ENCODE peak calls at places on chromosomes 2 and 18, in nine cellular contexts. One of them, this sample, is unnamed.

GRCh38 chr2:180046776-180047175 is 39.7 kb upstream of the CWC22 start:
- DNase-seq in left ventricle myocardium inferior: no peak
- DNase-seq in mucosa of gallbladder: no peak
- DNase-seq in stimulated activated CD4-positive, alpha-beta T cell treated with anti-CD3 and anti-CD28 coated beads, Interleukin-1b, Interleukin-23, amount 100 ng/mL, for 48 hours: no peak
- DNase-seq in NCI-H510A: no peak
- DNase-seq in NCI-H1092 treated with DMSO at 0.1 percent for 48 hours: no peak
- DNase-seq in activated naive CD8-positive, alpha-beta T cell treated with anti-CD3 and anti-CD28 coated beads, Interleukin-2, amount 50 U/mL, for 16 hours: no peak
- DNase-seq in AG04449: peak; percentile 17
- DNase-seq in effector CD4-positive, alpha-beta T cell: no peak
- DNase-seq in this sample: no peak

GRCh38 chr2:37786854-37787253 is 115.4 kb upstream of the CDC42EP3 start:
- DNase-seq in activated naive CD8-positive, alpha-beta T cell treated with anti-CD3 and anti-CD28 coated beads, Interleukin-2, amount 50 U/mL, for 16 hours: no peak
- DNase-seq in NCI-H510A: peak; percentile 91
- DNase-seq in NCI-H1092 treated with DMSO at 0.1 percent for 48 hours: peak; percentile 79
- DNase-seq in AG04449: no peak
- DNase-seq in effector CD4-positive, alpha-beta T cell: no peak
- DNase-seq in left ventricle myocardium inferior: no peak
- DNase-seq in stimulated activated CD4-positive, alpha-beta T cell treated with anti-CD3 and anti-CD28 coated beads, Interleukin-1b, Interleukin-23, amount 100 ng/mL, for 48 hours: no peak
- DNase-seq in mucosa of gallbladder: peak; percentile 28
- DNase-seq in this sample: no peak

GRCh38 chr2:19826874-19827273 is 74.9 kb downstream of the TTC32 start:
- DNase-seq in NCI-H510A: no peak
- DNase-seq in left ventricle myocardium inferior: no peak
- DNase-seq in effector CD4-positive, alpha-beta T cell: no peak
- DNase-seq in AG04449: no peak
- DNase-seq in mucosa of gallbladder: no peak
- DNase-seq in activated naive CD8-positive, alpha-beta T cell treated with anti-CD3 and anti-CD28 coated beads, Interleukin-2, amount 50 U/mL, for 16 hours: no peak
- DNase-seq in stimulated activated CD4-positive, alpha-beta T cell treated with anti-CD3 and anti-CD28 coated beads, Interleukin-1b, Interleukin-23, amount 100 ng/mL, for 48 hours: no peak
- DNase-seq in NCI-H1092 treated with DMSO at 0.1 percent for 48 hours: no peak
- DNase-seq in this sample: no peak

GRCh38 chr2:107986278-107987217 is at the start of gene SLC5A7:
- DNase-seq in activated naive CD8-positive, alpha-beta T cell treated with anti-CD3 and anti-CD28 coated beads, Interleukin-2, amount 50 U/mL, for 16 hours: no peak
- DNase-seq in effector CD4-positive, alpha-beta T cell: no peak
- DNase-seq in NCI-H510A: no peak
- DNase-seq in left ventricle myocardium inferior: no peak
- DNase-seq in NCI-H1092 treated with DMSO at 0.1 percent for 48 hours: no peak
- DNase-seq in stimulated activated CD4-positive, alpha-beta T cell treated with anti-CD3 and anti-CD28 coated beads, Interleukin-1b, Interleukin-23, amount 100 ng/mL, for 48 hours: no peak
- DNase-seq in mucosa of gallbladder: no peak
- DNase-seq in AG04449: no peak
- DNase-seq in this sample: no peak

GRCh38 chr2:188969236-188970032 is 4.7 kb upstream of the COL3A1 start:
- DNase-seq in left ventricle myocardium inferior: no peak
- DNase-seq in effector CD4-positive, alpha-beta T cell: no peak
- DNase-seq in NCI-H1092 treated with DMSO at 0.1 percent for 48 hours: no peak
- DNase-seq in NCI-H510A: no peak
- DNase-seq in activated naive CD8-positive, alpha-beta T cell treated with anti-CD3 and anti-CD28 coated beads, Interleukin-2, amount 50 U/mL, for 16 hours: no peak
- DNase-seq in mucosa of gallbladder: no peak
- DNase-seq in AG04449: no peak
- DNase-seq in stimulated activated CD4-positive, alpha-beta T cell treated with anti-CD3 and anti-CD28 coated beads, Interleukin-1b, Interleukin-23, amount 100 ng/mL, for 48 hours: no peak
- DNase-seq in this sample: no peak

GRCh38 chr2:205716126-205716525 is 33.8 kb downstream of the NRP2 start:
- DNase-seq in mucosa of gallbladder: peak; percentile 34
- DNase-seq in NCI-H510A: no peak
- DNase-seq in stimulated activated CD4-positive, alpha-beta T cell treated with anti-CD3 and anti-CD28 coated beads, Interleukin-1b, Interleukin-23, amount 100 ng/mL, for 48 hours: peak; percentile 4
- DNase-seq in NCI-H1092 treated with DMSO at 0.1 percent for 48 hours: no peak
- DNase-seq in activated naive CD8-positive, alpha-beta T cell treated with anti-CD3 and anti-CD28 coated beads, Interleukin-2, amount 50 U/mL, for 16 hours: no peak
- DNase-seq in effector CD4-positive, alpha-beta T cell: no peak
- DNase-seq in AG04449: no peak
- DNase-seq in left ventricle myocardium inferior: no peak
- DNase-seq in this sample: no peak

GRCh38 chr18:12890500-12890899 is 6.5 kb upstream of the PTPN2 start:
- DNase-seq in stimulated activated CD4-positive, alpha-beta T cell treated with anti-CD3 and anti-CD28 coated beads, Interleukin-1b, Interleukin-23, amount 100 ng/mL, for 48 hours: no peak
- DNase-seq in AG04449: no peak
- DNase-seq in NCI-H1092 treated with DMSO at 0.1 percent for 48 hours: no peak
- DNase-seq in activated naive CD8-positive, alpha-beta T cell treated with anti-CD3 and anti-CD28 coated beads, Interleukin-2, amount 50 U/mL, for 16 hours: no peak
- DNase-seq in left ventricle myocardium inferior: no peak
- DNase-seq in mucosa of gallbladder: no peak
- DNase-seq in effector CD4-positive, alpha-beta T cell: no peak
- DNase-seq in NCI-H510A: no peak
- DNase-seq in this sample: no peak

GRCh38 chr2:235898766-235899165 is 269.4 kb downstream of the GBX2 start:
- DNase-seq in NCI-H1092 treated with DMSO at 0.1 percent for 48 hours: no peak
- DNase-seq in left ventricle myocardium inferior: no peak
- DNase-seq in NCI-H510A: no peak
- DNase-seq in AG04449: no peak
- DNase-seq in stimulated activated CD4-positive, alpha-beta T cell treated with anti-CD3 and anti-CD28 coated beads, Interleukin-1b, Interleukin-23, amount 100 ng/mL, for 48 hours: no peak
- DNase-seq in effector CD4-positive, alpha-beta T cell: no peak
- DNase-seq in activated naive CD8-positive, alpha-beta T cell treated with anti-CD3 and anti-CD28 coated beads, Interleukin-2, amount 50 U/mL, for 16 hours: no peak
- DNase-seq in mucosa of gallbladder: no peak
- DNase-seq in this sample: no peak

GRCh38 chr2:72144746-72145657 is 2.7 kb downstream of the CYP26B1 start:
- DNase-seq in AG04449: no peak
- DNase-seq in NCI-H1092 treated with DMSO at 0.1 percent for 48 hours: peak; percentile 7
- DNase-seq in left ventricle myocardium inferior: peak; percentile 48
- DNase-seq in stimulated activated CD4-positive, alpha-beta T cell treated with anti-CD3 and anti-CD28 coated beads, Interleukin-1b, Interleukin-23, amount 100 ng/mL, for 48 hours: no peak
- DNase-seq in mucosa of gallbladder: peak; percentile 9
- DNase-seq in NCI-H510A: peak; percentile 60
- DNase-seq in activated naive CD8-positive, alpha-beta T cell treated with anti-CD3 and anti-CD28 coated beads, Interleukin-2, amount 50 U/mL, for 16 hours: no peak
- DNase-seq in effector CD4-positive, alpha-beta T cell: no peak
- DNase-seq in this sample: no peak

GRCh38 chr2:91477731-91478672 is 2786.5 kb downstream of the RPIA start:
- DNase-seq in stimulated activated CD4-positive, alpha-beta T cell treated with anti-CD3 and anti-CD28 coated beads, Interleukin-1b, Interleukin-23, amount 100 ng/mL, for 48 hours: no peak
- DNase-seq in activated naive CD8-positive, alpha-beta T cell treated with anti-CD3 and anti-CD28 coated beads, Interleukin-2, amount 50 U/mL, for 16 hours: no peak
- DNase-seq in effector CD4-positive, alpha-beta T cell: peak; percentile 35
- DNase-seq in mucosa of gallbladder: no peak
- DNase-seq in NCI-H510A: no peak
- DNase-seq in left ventricle myocardium inferior: peak; percentile 37
- DNase-seq in NCI-H1092 treated with DMSO at 0.1 percent for 48 hours: no peak
- DNase-seq in AG04449: no peak
- DNase-seq in this sample: no peak

GRCh38 chr2:119739580-119740255 is 20.0 kb upstream of the PTPN4 start:
- DNase-seq in NCI-H510A: no peak
- DNase-seq in stimulated activated CD4-positive, alpha-beta T cell treated with anti-CD3 and anti-CD28 coated beads, Interleukin-1b, Interleukin-23, amount 100 ng/mL, for 48 hours: no peak
- DNase-seq in AG04449: no peak
- DNase-seq in effector CD4-positive, alpha-beta T cell: no peak
- DNase-seq in mucosa of gallbladder: no peak
- DNase-seq in left ventricle myocardium inferior: no peak
- DNase-seq in NCI-H1092 treated with DMSO at 0.1 percent for 48 hours: no peak
- DNase-seq in activated naive CD8-positive, alpha-beta T cell treated with anti-CD3 and anti-CD28 coated beads, Interleukin-2, amount 50 U/mL, for 16 hours: no peak
- DNase-seq in this sample: no peak

GRCh38 chr18:76354348-76354747 is 140.7 kb downstream of the ZNF516 start:
- DNase-seq in activated naive CD8-positive, alpha-beta T cell treated with anti-CD3 and anti-CD28 coated beads, Interleukin-2, amount 50 U/mL, for 16 hours: no peak
- DNase-seq in AG04449: no peak
- DNase-seq in NCI-H510A: no peak
- DNase-seq in NCI-H1092 treated with DMSO at 0.1 percent for 48 hours: no peak
- DNase-seq in effector CD4-positive, alpha-beta T cell: no peak
- DNase-seq in stimulated activated CD4-positive, alpha-beta T cell treated with anti-CD3 and anti-CD28 coated beads, Interleukin-1b, Interleukin-23, amount 100 ng/mL, for 48 hours: no peak
- DNase-seq in mucosa of gallbladder: no peak
- DNase-seq in left ventricle myocardium inferior: no peak
- DNase-seq in this sample: no peak